ENCODE peak calls at places on chromosome 12, in four cellular contexts. One of them, this sample, is unnamed.

GRCh38 chr12:49347307-49348237 is 884 bp downstream of the DNAJC22 start:
- DNase-seq in H9: peak; percentile 92
- DNase-seq in hepatocyte: peak; percentile 94
- DNase-seq in PC-9: no peak
- DNase-seq in this sample: peak; percentile 89

GRCh38 chr12:117125275-117125613 is 26.0 kb upstream of the TESC start:
- DNase-seq in H9: no peak
- DNase-seq in hepatocyte: peak; percentile 65
- DNase-seq in PC-9: no peak
- DNase-seq in this sample: peak; percentile 24

GRCh38 chr12:92844147-92844763 is 84.8 kb downstream of the EEA1 start:
- DNase-seq in H9: no peak
- DNase-seq in hepatocyte: no peak
- DNase-seq in PC-9: no peak
- DNase-seq in this sample: peak; percentile 3

GRCh38 chr12:83827860-83828259 is 1084.7 kb downstream of the SLC6A15 start:
- DNase-seq in H9: peak; percentile 83
- DNase-seq in hepatocyte: peak; percentile 7
- DNase-seq in PC-9: no peak
- DNase-seq in this sample: no peak

GRCh38 chr12:69385038-69385437 is 25.5 kb downstream of the YEATS4 start:
- DNase-seq in H9: no peak
- DNase-seq in hepatocyte: no peak
- DNase-seq in PC-9: no peak
- DNase-seq in this sample: no peak

GRCh38 chr12:16605666-16606116 is 271 bp downstream of the LMO3 start:
- DNase-seq in H9: no peak
- DNase-seq in hepatocyte: no peak
- DNase-seq in PC-9: no peak
- DNase-seq in this sample: peak; percentile 12

GRCh38 chr12:89345830-89346740 is 6.2 kb downstream of the DUSP6 start:
- DNase-seq in H9: peak; percentile 92
- DNase-seq in hepatocyte: no peak
- DNase-seq in PC-9: peak; percentile 67
- DNase-seq in this sample: peak; percentile 64

GRCh38 chr12:117854339-117855012 is 114.3 kb downstream of the KSR2 start:
- DNase-seq in H9: peak; percentile 91
- DNase-seq in hepatocyte: peak; percentile 81
- DNase-seq in PC-9: peak; percentile 66
- DNase-seq in this sample: peak; percentile 23

GRCh38 chr12:57628280-57629191 is 4.5 kb downstream of the B4GALNT1 start:
- DNase-seq in H9: peak; percentile 31
- DNase-seq in hepatocyte: no peak
- DNase-seq in PC-9: no peak
- DNase-seq in this sample: no peak

GRCh38 chr12:121781751-121782615 is 11.5 kb downstream of the RHOF start:
- DNase-seq in H9: peak; percentile 38
- DNase-seq in hepatocyte: no peak
- DNase-seq in PC-9: no peak
- DNase-seq in this sample: peak; percentile 72

GRCh38 chr12:121933522-121934317 is 15.3 kb downstream of the CFAP251 start:
- DNase-seq in H9: peak; percentile 87
- DNase-seq in hepatocyte: peak; percentile 50
- DNase-seq in PC-9: no peak
- DNase-seq in this sample: peak; percentile 42

GRCh38 chr12:131430158-131430772 is 280.6 kb upstream of the SFSWAP start:
- DNase-seq in H9: no peak
- DNase-seq in hepatocyte: no peak
- DNase-seq in PC-9: no peak
- DNase-seq in this sample: no peak

GRCh38 chr12:119229837-119230236 is 51.1 kb downstream of the HSPB8 start:
- DNase-seq in H9: peak; percentile 90
- DNase-seq in hepatocyte: peak; percentile 69
- DNase-seq in PC-9: no peak
- DNase-seq in this sample: peak; percentile 42

GRCh38 chr12:54215990-54216579 is 27.3 kb upstream of the SMUG1 start:
- DNase-seq in H9: peak; percentile 76
- DNase-seq in hepatocyte: peak; percentile 39
- DNase-seq in PC-9: peak; percentile 33
- DNase-seq in this sample: no peak

GRCh38 chr12:65607271-65607880 is 216.9 kb upstream of the HMGA2 start:
- DNase-seq in H9: no peak
- DNase-seq in hepatocyte: peak; percentile 28
- DNase-seq in PC-9: peak; percentile 90
- DNase-seq in this sample: no peak

GRCh38 chr12:84361651-84362551 is 550.7 kb downstream of the SLC6A15 start:
- DNase-seq in H9: no peak
- DNase-seq in hepatocyte: no peak
- DNase-seq in PC-9: no peak
- DNase-seq in this sample: no peak

GRCh38 chr12:71392521-71393145 is 47.0 kb upstream of the LGR5 start:
- DNase-seq in H9: peak; percentile 45
- DNase-seq in hepatocyte: peak; percentile 80
- DNase-seq in PC-9: peak; percentile 34
- DNase-seq in this sample: peak; percentile 70

GRCh38 chr12:77202457-77203060 is 137.2 kb upstream of the E2F7 start:
- DNase-seq in H9: no peak
- DNase-seq in hepatocyte: no peak
- DNase-seq in PC-9: no peak
- DNase-seq in this sample: no peak

GRCh38 chr12:76303989-76304460 is 44.2 kb downstream of the BBS10 start:
- DNase-seq in H9: no peak
- DNase-seq in hepatocyte: no peak
- DNase-seq in PC-9: no peak
- DNase-seq in this sample: peak; percentile 14

GRCh38 chr12:48779869-48780268 is 9.0 kb downstream of the ADCY6 start:
- DNase-seq in H9: no peak
- DNase-seq in hepatocyte: peak; percentile 51
- DNase-seq in PC-9: no peak
- DNase-seq in this sample: peak; percentile 62

GRCh38 chr12:56877195-56878009 is 56.8 kb downstream of the SDR9C7 start:
- DNase-seq in H9: no peak
- DNase-seq in hepatocyte: no peak
- DNase-seq in PC-9: no peak
- DNase-seq in this sample: no peak

GRCh38 chr12:503111-503761 is 43.5 kb downstream of the B4GALNT3 start:
- DNase-seq in H9: peak; percentile 28
- DNase-seq in hepatocyte: peak; percentile 87
- DNase-seq in PC-9: peak; percentile 100
- DNase-seq in this sample: no peak

GRCh38 chr12:83805873-83806272 is 1106.7 kb downstream of the SLC6A15 start:
- DNase-seq in H9: no peak
- DNase-seq in hepatocyte: no peak
- DNase-seq in PC-9: no peak
- DNase-seq in this sample: no peak

GRCh38 chr12:78181544-78182162 is 351.0 kb downstream of the NAV3 start:
- DNase-seq in H9: no peak
- DNase-seq in hepatocyte: peak; percentile 49
- DNase-seq in PC-9: no peak
- DNase-seq in this sample: peak; percentile 48

GRCh38 chr12:129025055-129025454 is 171.8 kb downstream of the GLT1D1 start:
- DNase-seq in H9: no peak
- DNase-seq in hepatocyte: no peak
- DNase-seq in PC-9: no peak
- DNase-seq in this sample: no peak

GRCh38 chr12:107992870-107993451 is 136.1 kb upstream of the WSCD2 start:
- DNase-seq in H9: peak; percentile 79
- DNase-seq in hepatocyte: peak; percentile 73
- DNase-seq in PC-9: no peak
- DNase-seq in this sample: peak; percentile 18

GRCh38 chr12:25394025-25394424 is 143.3 kb upstream of the KRAS start:
- DNase-seq in H9: no peak
- DNase-seq in hepatocyte: no peak
- DNase-seq in PC-9: no peak
- DNase-seq in this sample: no peak

DNA sequence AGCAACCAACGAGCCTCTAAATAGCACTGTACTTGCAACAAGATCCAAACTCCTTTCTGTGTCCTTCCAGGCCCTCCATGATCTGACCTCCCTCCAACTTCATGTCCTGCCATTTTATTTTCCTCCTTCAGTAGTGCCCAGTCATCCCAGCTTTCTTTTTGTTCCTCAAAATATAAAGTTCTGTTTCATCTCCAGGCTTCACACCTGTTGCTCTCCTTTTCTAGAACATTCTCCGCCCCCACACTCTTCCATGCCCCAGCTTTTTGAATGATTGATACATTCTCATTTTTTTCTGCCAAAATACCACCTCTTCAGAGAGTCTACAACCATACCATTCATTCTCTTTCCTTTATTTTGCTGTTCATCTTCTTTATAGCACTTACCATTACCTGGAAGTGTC is 296.5 kb downstream of the RPAP3 start:
- DNase-seq in H9: no peak
- DNase-seq in hepatocyte: no peak
- DNase-seq in PC-9: no peak
- DNase-seq in this sample: no peak
- H4K20me1 ChIP-seq in H9: no peaks in the 10 kb centered on the region
- H4K20me1 ChIP-seq in hepatocyte: no peaks in the 10 kb centered on the region
- H4K20me1 ChIP-seq in PC-9: no peaks in the 10 kb centered on the region
- H4K20me1 ChIP-seq in this sample: no peaks in the 10 kb centered on the region

GRCh38 chr12:104499207-104499606 is 42.5 kb downstream of the CHST11 start:
- DNase-seq in H9: no peak
- DNase-seq in hepatocyte: no peak
- DNase-seq in PC-9: no peak
- DNase-seq in this sample: no peak

GRCh38 chr12:104495786-104496185 is 39.0 kb downstream of the CHST11 start:
- DNase-seq in H9: no peak
- DNase-seq in hepatocyte: no peak
- DNase-seq in PC-9: no peak
- DNase-seq in this sample: peak; percentile 12

GRCh38 chr12:104496336-104496735 is 39.6 kb downstream of the CHST11 start:
- DNase-seq in H9: no peak
- DNase-seq in hepatocyte: no peak
- DNase-seq in PC-9: no peak
- DNase-seq in this sample: peak; percentile 13

GRCh38 chr12:104499668-104500328 is 43.0 kb downstream of the CHST11 start:
- DNase-seq in H9: no peak
- DNase-seq in hepatocyte: no peak
- DNase-seq in PC-9: no peak
- DNase-seq in this sample: no peak

DNA sequence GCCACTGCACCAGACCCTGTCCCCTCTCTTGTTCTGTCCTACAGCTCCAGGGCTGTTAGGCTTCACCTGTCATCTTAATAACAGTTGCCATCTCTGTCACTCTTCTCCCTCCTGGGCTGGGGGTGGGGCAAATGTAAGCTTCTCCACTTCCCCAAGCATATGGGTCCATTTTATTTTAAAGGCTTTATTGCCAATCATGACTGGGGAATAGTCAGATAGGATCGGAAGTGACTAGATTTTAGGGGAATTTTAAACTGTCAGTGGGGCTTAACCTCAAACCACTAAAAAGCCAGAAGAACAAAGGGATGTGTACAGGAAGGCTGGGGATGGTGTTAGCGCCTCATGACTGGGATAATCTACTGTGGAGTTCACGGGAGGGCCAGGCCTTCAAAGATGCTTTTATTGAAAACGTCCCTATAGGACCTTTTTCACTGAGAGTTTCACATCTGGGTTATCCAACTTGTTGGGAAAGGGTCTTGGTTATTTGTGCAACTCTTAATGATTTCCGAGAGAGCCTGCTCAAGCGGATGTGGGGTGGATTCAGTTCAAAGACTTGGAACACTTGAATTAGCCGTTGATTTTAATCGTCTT is 41.6 kb downstream of the CHST11 start:
- DNase-seq in H9: no peak
- DNase-seq in hepatocyte: no peak
- DNase-seq in PC-9: no peak
- DNase-seq in this sample: no peak
- H4K20me1 ChIP-seq in H9: no peaks in the 10 kb centered on the region
- H4K20me1 ChIP-seq in hepatocyte: no peaks in the 10 kb centered on the region
- H4K20me1 ChIP-seq in PC-9: peaks cover 58% of the 10 kb centered on the region
- H4K20me1 ChIP-seq in this sample: no peaks in the 10 kb centered on the region

DNA sequence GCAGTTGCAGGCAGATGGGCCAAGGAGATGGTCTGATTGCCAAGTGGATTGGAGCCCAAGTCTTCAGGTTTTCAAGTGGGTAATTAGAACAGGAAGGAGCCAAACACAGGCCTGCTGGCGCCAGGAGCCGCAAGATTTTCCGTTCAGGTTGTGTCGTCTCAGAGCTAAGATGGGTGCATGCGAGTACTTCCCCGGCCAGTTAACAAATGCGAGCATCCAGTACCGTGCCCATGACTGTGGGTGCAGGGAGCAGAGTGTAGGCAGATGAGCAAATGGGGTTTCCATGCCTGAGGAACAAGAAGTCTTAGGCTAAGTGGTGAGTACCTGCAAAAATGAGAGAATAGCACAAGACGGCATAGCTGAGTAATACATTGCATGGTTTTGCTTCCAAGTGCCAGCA is 90.5 kb downstream of the CHST11 start:
- DNase-seq in H9: no peak
- DNase-seq in hepatocyte: no peak
- DNase-seq in PC-9: no peak
- DNase-seq in this sample: no peak
- H4K20me1 ChIP-seq in H9: no peaks in the 10 kb centered on the region
- H4K20me1 ChIP-seq in hepatocyte: no peaks in the 10 kb centered on the region
- H4K20me1 ChIP-seq in PC-9: peaks cover 6% of the 10 kb centered on the region
- H4K20me1 ChIP-seq in this sample: no peaks in the 10 kb centered on the region

GRCh38 chr12:110289711-110290078 is 8.6 kb downstream of the ATP2A2 start:
- DNase-seq in H9: no peak
- DNase-seq in hepatocyte: no peak
- DNase-seq in PC-9: no peak
- DNase-seq in this sample: no peak
- H4K20me1 ChIP-seq in H9: no peaks in the 10 kb centered on the region
- H4K20me1 ChIP-seq in hepatocyte: peaks cover 83% of the 10 kb centered on the region
- H4K20me1 ChIP-seq in PC-9: peaks cover 63% of the 10 kb centered on the region
- H4K20me1 ChIP-seq in this sample: peaks cover 89% of the 10 kb centered on the region

GRCh38 chr12:1716215-1716862 is 25.5 kb downstream of the ADIPOR2 start:
- DNase-seq in H9: no peak
- DNase-seq in hepatocyte: no peak
- DNase-seq in PC-9: peak; percentile 29
- DNase-seq in this sample: peak; percentile 66
- H4K20me1 ChIP-seq in H9: no peaks in the 10 kb centered on the region
- H4K20me1 ChIP-seq in hepatocyte: peaks cover 65% of the 10 kb centered on the region
- H4K20me1 ChIP-seq in PC-9: peaks cover 45% of the 10 kb centered on the region
- H4K20me1 ChIP-seq in this sample: peaks cover 34% of the 10 kb centered on the region

GRCh38 chr12:42508913-42509312 is 80.6 kb downstream of the PRICKLE1 start:
- DNase-seq in H9: no peak
- DNase-seq in hepatocyte: peak; percentile 20
- DNase-seq in PC-9: no peak
- DNase-seq in this sample: no peak

GRCh38 chr12:42511656-42512055 is 77.9 kb downstream of the PRICKLE1 start:
- DNase-seq in H9: no peak
- DNase-seq in hepatocyte: no peak
- DNase-seq in PC-9: no peak
- DNase-seq in this sample: no peak

GRCh38 chr12:42507031-42507430 is 82.5 kb downstream of the PRICKLE1 start:
- DNase-seq in H9: no peak
- DNase-seq in hepatocyte: no peak
- DNase-seq in PC-9: no peak
- DNase-seq in this sample: no peak

GRCh38 chr12:42507589-42507988 is 82.0 kb downstream of the PRICKLE1 start:
- DNase-seq in H9: no peak
- DNase-seq in hepatocyte: no peak
- DNase-seq in PC-9: no peak
- DNase-seq in this sample: no peak

GRCh38 chr12:42510823-42511222 is 78.7 kb downstream of the PRICKLE1 start:
- DNase-seq in H9: peak; percentile 61
- DNase-seq in hepatocyte: no peak
- DNase-seq in PC-9: no peak
- DNase-seq in this sample: no peak
- H4K20me1 ChIP-seq in H9: no peaks in the 10 kb centered on the region
- H4K20me1 ChIP-seq in hepatocyte: peaks cover 10% of the 10 kb centered on the region
- H4K20me1 ChIP-seq in PC-9: no peaks in the 10 kb centered on the region
- H4K20me1 ChIP-seq in this sample: no peaks in the 10 kb centered on the region

GRCh38 chr12:9334964-9335363 is 126.8 kb upstream of the PZP start:
- DNase-seq in H9: no peak
- DNase-seq in hepatocyte: no peak
- DNase-seq in PC-9: no peak
- DNase-seq in this sample: no peak
- H4K20me1 ChIP-seq in H9: no peaks in the 10 kb centered on the region
- H4K20me1 ChIP-seq in hepatocyte: no peaks in the 10 kb centered on the region
- H4K20me1 ChIP-seq in PC-9: no peaks in the 10 kb centered on the region
- H4K20me1 ChIP-seq in this sample: no peaks in the 10 kb centered on the region